ENCODE peak calls at places on chromosomes 12 and 14, in four cellular contexts. I is fibroblast of gingiva; M is left cardiac atrium; Z is activated T-helper 1 cell treated with anti-CD3 and anti-CD28 coated beads, Interleukin-12 subunit alpha, Interleukin-12 subunit beta, Interleukin-2, Interleukin-4 antibody, amounts not matched to agents 30 ng/mL and 10 ng/mL and 1 ng/mL, durations not matched to agents 14 hours and 24 hours and 36 hours. J is an unnamed sample.
A peak's percentile ranks its signal among the peaks of the same experiment; 100 is the strongest.

GRCh38 chr12:53868516-53868986 is 70.1 kb upstream of the HOXC13 start:
- DNase-seq in I (no peak), M (no peak), Z (no peak), J (no peak)

GRCh38 chr12:120994589-120995337 is 16.4 kb downstream of the HNF1A start:
- DNase-seq in I (no peak), M (no peak), Z (no peak), J (no peak)

GRCh38 chr12:124385219-124385969 is 90.5 kb downstream of the RFLNA start:
- DNase-seq in I (no peak), M (no peak), Z (no peak), J (no peak)

GRCh38 chr14:50333010-50333409 is 20.9 kb downstream of the DMAC2L start:
- DNase-seq in I (peak; percentile 76), M (peak; percentile 65), Z (no peak), J (no peak)

GRCh38 chr12:5688226-5688625 is 256.3 kb downstream of the NTF3 start:
- DNase-seq in I (no peak), M (no peak), Z (no peak), J (no peak)

GRCh38 chr14:81326451-81326850 is 73.7 kb downstream of the STON2 start:
- DNase-seq in I (no peak), M (no peak), Z (no peak), J (no peak)

GRCh38 chr14:71472281-71472960 is 459.8 kb upstream of the RGS6 start:
- DNase-seq in I (peak; percentile 50), M (no peak), Z (no peak), J (no peak)

GRCh38 chr12:26767116-26767515 is 65.9 kb downstream of the ITPR2 start:
- DNase-seq in I (no peak), M (no peak), Z (no peak), J (no peak)

GRCh38 chr12:52452101-52452500 is at the start of gene KRT6B:
- DNase-seq in I (no peak), M (no peak), Z (no peak), J (no peak)

J was measured in central memory CD8-positive, alpha-beta T cell.